ENCODE peak calls at places on chromosome 3, in eight cellular contexts. Z is epithelial cell of esophagus; B is fibroblast of mammary gland; Q is GM10248; M is stimulated activated naive CD8-positive, alpha-beta T cell treated with anti-CD3 and anti-CD28 coated beads, Interleukin-15, Interleukin-2, amounts not matched to agents 100 U/mL and 50 U/mL, for 24 hours; A is hippocampal formation; H is stimulated activated CD4-positive, alpha-beta T cell treated with anti-CD3 and anti-CD28 coated beads, Interleukin-1b, Interleukin-23, amount 100 ng/mL, for 24 hours; W is testis. O is an unnamed sample.

GRCh38 chr3:15633159-15633558 is 31.6 kb downstream of the BTD start:
- DNase-seq in M (no peak), B (no peak), Z (no peak), H (no peak), A (no peak), W (no peak), Q (no peak), O (no peak)

GRCh38 chr3:124407260-124407659 is 323.0 kb upstream of the UMPS start:
- DNase-seq in Q (no peak), B (no peak), M (no peak), W (no peak), Z (no peak), A (no peak), H (no peak), O (no peak)

GRCh38 chr3:187286467-187287059 is 5.0 kb downstream of the MASP1 start:
- DNase-seq in H (no peak), B (peak), Q (no peak), W (peak), M (no peak), Z (no peak), A (no peak), O (no peak)

GRCh38 chr3:170531557-170532335 is 54.1 kb downstream of the SLC7A14 start:
- DNase-seq in Z (no peak), A (no peak), Q (no peak), B (peak), M (no peak), W (peak), H (no peak), O (no peak)

GRCh38 chr3:45537960-45538640 is 56.5 kb upstream of the LIMD1 start:
- DNase-seq in A (no peak), W (peak), Z (no peak), M (no peak), H (no peak), Q (no peak), B (peak), O (peak)

GRCh38 chr3:61975936-61976335 is 397.4 kb downstream of the FEZF2 start:
- DNase-seq in M (no peak), H (no peak), Z (no peak), Q (no peak), W (no peak), A (no peak), B (no peak), O (no peak)

GRCh38 chr3:106423321-106424225 is 554.8 kb upstream of the CBLB start:
- DNase-seq in B (peak), Z (peak), Q (no peak), M (no peak), W (no peak), H (no peak), A (no peak), O (no peak)

GRCh38 chr3:110576962-110577361 is 494.7 kb upstream of the NECTIN3 start:
- DNase-seq in B (peak), H (no peak), Z (peak), M (no peak), Q (no peak), A (no peak), W (no peak), O (no peak)

GRCh38 chr3:158167737-158168469 is 58.0 kb downstream of the RSRC1 start:
- DNase-seq in W (no peak), M (peak), Z (peak), B (peak), H (no peak), A (no peak), Q (no peak), O (no peak)

GRCh38 chr3:119240101-119240581 is 537 bp downstream of the B4GALT4 start:
- DNase-seq in Q (peak), W (peak), B (no peak), H (no peak), M (peak), Z (no peak), A (no peak), O (no peak)

GRCh38 chr3:19149388-19149787 is 1.1 kb downstream of the KCNH8 start:
- DNase-seq in Q (peak), H (no peak), M (peak), B (peak), W (peak), A (no peak), Z (peak), O (no peak)

GRCh38 chr3:24299801-24300626 is 194.6 kb downstream of the THRB start:
- DNase-seq in B (peak), H (no peak), W (no peak), A (no peak), M (no peak), Z (peak), Q (no peak), O (no peak)

GRCh38 chr3:124986153-124987143 is 51.9 kb upstream of the MUC13 start:
- DNase-seq in M (no peak), Z (peak), H (no peak), A (no peak), B (peak), W (peak), Q (no peak), O (no peak)

GRCh38 chr3:177606891-177607290 is 409.6 kb upstream of the TBL1XR1 start:
- DNase-seq in B (no peak), Z (peak), M (no peak), H (no peak), Q (no peak), W (no peak), A (no peak), O (no peak)

GRCh38 chr3:145490088-145491055 is 670.6 kb downstream of the PLOD2 start:
- DNase-seq in Q (no peak), B (no peak), M (no peak), Z (no peak), H (no peak), W (peak), A (no peak), O (no peak)

GRCh38 chr3:33146791-33147445 is 33.1 kb downstream of the CRTAP start:
- DNase-seq in Z (no peak), M (no peak), A (peak), Q (no peak), B (peak), H (no peak), W (no peak), O (no peak)

O was measured in substantia nigra.